ENCODE peak calls at places on chromosomes 12 and 14, in six cellular contexts. One of them, this sample, is unnamed.

GRCh38 chr14:32006267-32007110 is 70.6 kb upstream of the ARHGAP5 start:
- DNase-seq in Caco-2: peak; percentile 67
- DNase-seq in Peyer's patch: no peak
- DNase-seq in stomach: no peak
- DNase-seq in PC-3: peak; percentile 85
- DNase-seq in heart left ventricle: no peak
- DNase-seq in this sample: peak; percentile 93

GRCh38 chr12:57888407-57889157 is 42.1 kb upstream of the CTDSP2 start:
- DNase-seq in PC-3: peak; percentile 82
- DNase-seq in stomach: peak; percentile 61
- DNase-seq in Caco-2: no peak
- DNase-seq in heart left ventricle: no peak
- DNase-seq in Peyer's patch: no peak
- DNase-seq in this sample: no peak

GRCh38 chr14:71289536-71289935 is 382.3 kb downstream of the PCNX1 start:
- DNase-seq in Peyer's patch: peak; percentile 27
- DNase-seq in heart left ventricle: no peak
- DNase-seq in stomach: no peak
- DNase-seq in PC-3: peak; percentile 95
- DNase-seq in Caco-2: no peak
- DNase-seq in this sample: peak; percentile 82

GRCh38 chr14:91977909-91978308 is 30.4 kb upstream of the FBLN5 start:
- DNase-seq in stomach: no peak
- DNase-seq in Peyer's patch: no peak
- DNase-seq in heart left ventricle: no peak
- DNase-seq in Caco-2: no peak
- DNase-seq in PC-3: no peak
- DNase-seq in this sample: no peak

GRCh38 chr12:52867636-52868035 is 18.8 kb upstream of the KRT78 start:
- DNase-seq in heart left ventricle: peak; percentile 82
- DNase-seq in stomach: peak; percentile 59
- DNase-seq in PC-3: no peak
- DNase-seq in Peyer's patch: peak; percentile 26
- DNase-seq in Caco-2: no peak
- DNase-seq in this sample: no peak

GRCh38 chr12:114869091-114869834 is 185.3 kb upstream of the TBX3 start:
- DNase-seq in heart left ventricle: no peak
- DNase-seq in Peyer's patch: no peak
- DNase-seq in stomach: no peak
- DNase-seq in Caco-2: peak; percentile 53
- DNase-seq in PC-3: peak; percentile 42
- DNase-seq in this sample: no peak

GRCh38 chr12:95337176-95337575 is 119.6 kb downstream of the VEZT start:
- DNase-seq in stomach: no peak
- DNase-seq in Caco-2: no peak
- DNase-seq in Peyer's patch: no peak
- DNase-seq in PC-3: no peak
- DNase-seq in heart left ventricle: no peak
- DNase-seq in this sample: no peak

GRCh38 chr12:116882742-116883141 is 1.5 kb upstream of the HRK start:
- DNase-seq in stomach: no peak
- DNase-seq in PC-3: peak; percentile 70
- DNase-seq in Caco-2: no peak
- DNase-seq in heart left ventricle: no peak
- DNase-seq in Peyer's patch: no peak
- DNase-seq in this sample: no peak

GRCh38 chr14:22803575-22803974 is 11.7 kb downstream of the SLC7A7 start:
- DNase-seq in PC-3: no peak
- DNase-seq in stomach: no peak
- DNase-seq in Peyer's patch: no peak
- DNase-seq in Caco-2: no peak
- DNase-seq in heart left ventricle: no peak
- DNase-seq in this sample: no peak

GRCh38 chr12:111424189-111424792 is 18.6 kb downstream of the SH2B3 start:
- DNase-seq in PC-3: no peak
- DNase-seq in heart left ventricle: no peak
- DNase-seq in Peyer's patch: no peak
- DNase-seq in Caco-2: peak; percentile 19
- DNase-seq in stomach: no peak
- DNase-seq in this sample: no peak

GRCh38 chr14:44912041-44912869 is 49.5 kb downstream of the KLHL28 start:
- DNase-seq in PC-3: no peak
- DNase-seq in Peyer's patch: no peak
- DNase-seq in Caco-2: no peak
- DNase-seq in stomach: no peak
- DNase-seq in heart left ventricle: peak; percentile 64
- DNase-seq in this sample: no peak

GRCh38 chr14:60514378-60515243 is 5.7 kb downstream of the SIX6 start:
- DNase-seq in Caco-2: no peak
- DNase-seq in stomach: no peak
- DNase-seq in heart left ventricle: peak; percentile 51
- DNase-seq in Peyer's patch: no peak
- DNase-seq in PC-3: peak; percentile 25
- DNase-seq in this sample: no peak

GRCh38 chr12:49198431-49199155 is 9.7 kb upstream of the TUBA1A start:
- DNase-seq in heart left ventricle: peak; percentile 66
- DNase-seq in Peyer's patch: no peak
- DNase-seq in PC-3: peak; percentile 84
- DNase-seq in stomach: no peak
- DNase-seq in Caco-2: peak; percentile 4
- DNase-seq in this sample: no peak

GRCh38 chr12:54206807-54207206 is 18.0 kb upstream of the SMUG1 start:
- DNase-seq in Peyer's patch: no peak
- DNase-seq in heart left ventricle: no peak
- DNase-seq in PC-3: no peak
- DNase-seq in Caco-2: no peak
- DNase-seq in stomach: no peak
- DNase-seq in this sample: no peak

DNA sequence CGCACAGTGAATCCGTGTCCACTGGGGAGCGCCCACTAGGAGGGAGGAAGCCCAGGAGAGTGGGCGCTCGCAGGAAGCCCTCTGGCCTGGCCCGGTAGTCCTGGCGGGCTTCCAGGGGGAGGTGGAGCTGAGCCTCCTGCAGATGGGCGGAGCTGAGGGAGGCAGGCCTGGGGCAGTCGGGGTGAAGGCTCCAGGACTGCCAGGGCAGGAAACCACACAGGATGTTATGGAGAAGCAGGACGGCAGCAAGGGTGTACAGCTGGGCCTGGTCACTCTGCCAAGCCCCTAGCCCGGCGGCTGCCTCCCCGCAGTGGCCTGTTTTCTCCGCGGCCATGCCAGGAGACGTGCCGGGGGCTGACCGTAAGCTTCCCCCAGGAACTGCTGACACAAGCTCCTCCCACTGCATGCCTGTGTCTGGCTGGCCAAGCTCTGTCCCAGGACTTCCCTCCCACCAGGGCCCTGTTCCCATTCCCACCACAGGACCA is 143.5 kb upstream of the C14orf180 start:
- DNase-seq in Caco-2: no peak
- DNase-seq in stomach: peak; percentile 71
- DNase-seq in heart left ventricle: peak; percentile 92
- DNase-seq in Peyer's patch: no peak
- DNase-seq in PC-3: no peak
- DNase-seq in this sample: no peak
- H3K4me3 ChIP-seq in Caco-2: no peak overlapping the region
- H3K4me3 ChIP-seq in stomach: peak overlapping the region; percentile 42
- H3K4me3 ChIP-seq in heart left ventricle: peak overlapping the region; percentile 20
- H3K4me3 ChIP-seq in Peyer's patch: no peak overlapping the region
- H3K4me3 ChIP-seq in PC-3: no peak overlapping the region
- H3K4me3 ChIP-seq in this sample: no peak overlapping the region

GRCh38 chr12:130795906-130796305 is 43.1 kb downstream of the STX2 start:
- DNase-seq in Caco-2: no peak
- DNase-seq in Peyer's patch: no peak
- DNase-seq in heart left ventricle: no peak
- DNase-seq in PC-3: no peak
- DNase-seq in stomach: no peak
- DNase-seq in this sample: no peak

GRCh38 chr12:130792926-130793849 is 45.9 kb downstream of the STX2 start:
- DNase-seq in Peyer's patch: no peak
- DNase-seq in Caco-2: no peak
- DNase-seq in PC-3: no peak
- DNase-seq in heart left ventricle: no peak
- DNase-seq in stomach: no peak
- DNase-seq in this sample: no peak

GRCh38 chr12:130787445-130788410 is 51.3 kb downstream of the STX2 start:
- DNase-seq in PC-3: no peak
- DNase-seq in Caco-2: no peak
- DNase-seq in heart left ventricle: no peak
- DNase-seq in stomach: no peak
- DNase-seq in Peyer's patch: no peak
- DNase-seq in this sample: no peak

GRCh38 chr12:130788515-130788914 is 50.5 kb downstream of the STX2 start:
- DNase-seq in PC-3: no peak
- DNase-seq in Caco-2: no peak
- DNase-seq in Peyer's patch: no peak
- DNase-seq in heart left ventricle: no peak
- DNase-seq in stomach: no peak
- DNase-seq in this sample: no peak

GRCh38 chr12:130791699-130792098 is 47.4 kb downstream of the STX2 start:
- DNase-seq in heart left ventricle: no peak
- DNase-seq in PC-3: no peak
- DNase-seq in Caco-2: no peak
- DNase-seq in stomach: no peak
- DNase-seq in Peyer's patch: no peak
- DNase-seq in this sample: no peak
- H3K4me3 ChIP-seq in heart left ventricle: no peak overlapping the region
- H3K4me3 ChIP-seq in PC-3: no peak overlapping the region
- H3K4me3 ChIP-seq in Caco-2: no peak overlapping the region
- H3K4me3 ChIP-seq in stomach: no peak overlapping the region
- H3K4me3 ChIP-seq in Peyer's patch: no peak overlapping the region
- H3K4me3 ChIP-seq in this sample: no peak overlapping the region

GRCh38 chr12:108146035-108146893 is 17.2 kb downstream of the WSCD2 start:
- DNase-seq in Caco-2: no peak
- DNase-seq in stomach: no peak
- DNase-seq in PC-3: no peak
- DNase-seq in heart left ventricle: no peak
- DNase-seq in Peyer's patch: no peak
- DNase-seq in this sample: no peak

GRCh38 chr12:108147279-108147678 is 18.2 kb downstream of the WSCD2 start:
- DNase-seq in stomach: no peak
- DNase-seq in Caco-2: no peak
- DNase-seq in heart left ventricle: no peak
- DNase-seq in Peyer's patch: no peak
- DNase-seq in PC-3: no peak
- DNase-seq in this sample: no peak

GRCh38 chr12:108151505-108152178 is 22.6 kb downstream of the WSCD2 start:
- DNase-seq in PC-3: no peak
- DNase-seq in heart left ventricle: no peak
- DNase-seq in Peyer's patch: no peak
- DNase-seq in stomach: no peak
- DNase-seq in Caco-2: no peak
- DNase-seq in this sample: no peak

GRCh38 chr12:108150436-108150835 is 21.3 kb downstream of the WSCD2 start:
- DNase-seq in stomach: no peak
- DNase-seq in Peyer's patch: no peak
- DNase-seq in PC-3: no peak
- DNase-seq in heart left ventricle: no peak
- DNase-seq in Caco-2: no peak
- DNase-seq in this sample: no peak

GRCh38 chr12:108148521-108149074 is 19.5 kb downstream of the WSCD2 start:
- DNase-seq in Peyer's patch: no peak
- DNase-seq in stomach: no peak
- DNase-seq in PC-3: no peak
- DNase-seq in heart left ventricle: no peak
- DNase-seq in Caco-2: no peak
- DNase-seq in this sample: no peak
- H3K4me3 ChIP-seq in Peyer's patch: no peak overlapping the region
- H3K4me3 ChIP-seq in stomach: no peak overlapping the region
- H3K4me3 ChIP-seq in PC-3: no peak overlapping the region
- H3K4me3 ChIP-seq in heart left ventricle: no peak overlapping the region
- H3K4me3 ChIP-seq in Caco-2: no peak overlapping the region
- H3K4me3 ChIP-seq in this sample: no peak overlapping the region

DNA sequence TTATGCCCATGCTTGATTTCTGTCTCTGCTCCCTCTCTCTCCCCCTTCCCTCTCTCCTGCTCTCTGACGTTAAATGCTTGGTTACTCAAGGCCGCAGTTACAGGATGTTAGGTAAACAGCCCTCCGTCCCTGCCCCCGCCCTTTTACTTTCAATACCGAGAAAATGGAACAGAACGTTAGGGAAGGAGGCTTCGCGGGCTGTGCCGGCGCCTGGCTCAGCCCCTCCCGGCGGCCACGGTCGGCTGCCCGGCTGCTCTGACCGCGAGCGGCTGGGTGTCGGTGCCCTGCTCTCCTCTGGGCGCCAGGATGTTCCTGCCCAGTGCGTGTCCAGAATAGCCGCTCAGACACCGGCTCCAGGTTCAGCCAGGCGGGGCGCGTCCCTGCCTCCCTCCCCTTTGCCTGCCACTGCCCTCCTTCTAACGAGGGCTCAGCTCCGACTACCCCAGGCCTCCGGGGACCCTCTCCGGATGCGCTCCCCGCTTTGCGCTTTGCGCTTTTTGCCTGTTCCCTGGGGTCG is 166.1 kb downstream of the ADCK1 start:
- DNase-seq in stomach: peak; percentile 54
- DNase-seq in heart left ventricle: no peak
- DNase-seq in Peyer's patch: no peak
- DNase-seq in PC-3: peak; percentile 16
- DNase-seq in Caco-2: no peak
- DNase-seq in this sample: no peak
- H3K4me3 ChIP-seq in stomach: peak overlapping the region; percentile 40
- H3K4me3 ChIP-seq in heart left ventricle: peak overlapping the region; percentile 49
- H3K4me3 ChIP-seq in Peyer's patch: no peak overlapping the region
- H3K4me3 ChIP-seq in PC-3: peak overlapping the region; percentile 57
- H3K4me3 ChIP-seq in Caco-2: no peak overlapping the region
- H3K4me3 ChIP-seq in this sample: no peak overlapping the region